ENCODE peak calls at places on chromosomes 13 and 19, in four cellular contexts. F, T, K and Z are unnamed samples.

GRCh38 chr19:13054605-13055212 is 47.9 kb downstream of the LYL1 start:
- DNase-seq in T (no peak), K (no peak), F (no peak), Z (no peak)

GRCh38 chr13:40777166-40777956 is 6.4 kb upstream of the MRPS31 start:
- DNase-seq in F (peak; percentile 50), T (peak; percentile 41), K (no peak), Z (no peak)

GRCh38 chr19:7988307-7988706 is 17.1 kb downstream of the ELAVL1 start:
- DNase-seq in T (no peak), K (no peak), F (no peak), Z (no peak)

GRCh38 chr13:43804461-43805070 is 17.8 kb upstream of the ENOX1 start:
- DNase-seq in F (peak; percentile 52), K (no peak), T (peak; percentile 42), Z (no peak)

GRCh38 chr19:38216785-38217746 is 7.0 kb downstream of the DPF1 start:
- DNase-seq in T (no peak), K (no peak), F (no peak), Z (no peak)

GRCh38 chr19:43711751-43712355 is 4.0 kb upstream of the IRGC start:
- DNase-seq in F (no peak), T (no peak), K (no peak), Z (no peak)

GRCh38 chr19:48933382-48933932 is at the start of gene DHDH:
- DNase-seq in K (peak; percentile 77), T (peak; percentile 70), F (peak; percentile 72), Z (peak; percentile 79)

GRCh38 chr19:51441410-51442390 is 16.6 kb downstream of the SIGLEC8 start:
- DNase-seq in T (peak; percentile 46), F (no peak), K (peak; percentile 55), Z (peak; percentile 78)

GRCh38 chr19:2702170-2703076 is at the start of gene GNG7:
- DNase-seq in T (peak; percentile 99), F (peak; percentile 99), K (peak; percentile 93), Z (peak; percentile 92)

GRCh38 chr13:94886191-94886590 is 173.8 kb upstream of the SOX21 start:
- DNase-seq in F (peak; percentile 46), K (no peak), T (no peak), Z (no peak)

GRCh38 chr19:13906525-13906904 is 514 bp downstream of the CC2D1A start:
- DNase-seq in K (no peak), F (no peak), T (no peak), Z (no peak)

GRCh38 chr19:46976845-46977320 is 42.8 kb upstream of the NPAS1 start:
- DNase-seq in F (peak; percentile 83), T (no peak), K (no peak), Z (no peak)

GRCh38 chr19:16661480-16662034 is 618 bp downstream of the TMEM38A start:
- DNase-seq in F (no peak), K (no peak), T (no peak), Z (peak; percentile 6)

GRCh38 chr13:64339373-64340063 is 2890.6 kb downstream of the PCDH9 start:
- DNase-seq in K (no peak), T (no peak), F (no peak), Z (no peak)

GRCh38 chr13:113664751-113665581 is 2.1 kb upstream of the GRK1 start:
- DNase-seq in F (no peak), K (no peak), T (no peak), Z (no peak)